ENCODE peak calls at places on chromosomes 4 and X, in four cellular contexts. F is HepG2, L is K562, V is GM12878. R is an unnamed sample.

GRCh38 chr4:184655889-184656869 is 6.6 kb downstream of the PRIMPOL start:
- DNase-seq in L (no peak), F (no peak), V (no peak), R (no peak)

GRCh38 chr4:108219998-108220397 is 51.3 kb upstream of the LEF1 start:
- DNase-seq in L (no peak), V (no peak), F (no peak), R (no peak)

GRCh38 chr4:8599657-8600056 is 7.1 kb downstream of the CPZ start:
- DNase-seq in L (peak; percentile 25), V (no peak), F (no peak), R (no peak)

GRCh38 chrX:24879679-24880078 is 136.1 kb downstream of the ARX start:
- DNase-seq in V (no peak), L (no peak), F (no peak), R (no peak)

GRCh38 chr4:176838611-176839411 is 46.1 kb upstream of the VEGFC start:
- DNase-seq in F (no peak), L (no peak), V (no peak), R (no peak)

GRCh38 chr4:73308286-73308685 is 49.7 kb upstream of the ANKRD17 start:
- DNase-seq in L (no peak), V (no peak), F (peak; percentile 24), R (no peak)

GRCh38 chr4:77120888-77121508 is 36.0 kb upstream of the CCNG2 start:
- DNase-seq in F (peak; percentile 3), V (no peak), L (peak; percentile 11), R (peak; percentile 14)

GRCh38 chrX:72306851-72307645 is 1.3 kb upstream of the CITED1 start:
- DNase-seq in F (peak; percentile 17), V (no peak), L (peak; percentile 35), R (peak; percentile 80)

GRCh38 chrX:111386884-111387283 is 25.1 kb downstream of the DCX start:
- DNase-seq in L (no peak), V (no peak), F (no peak), R (no peak)

GRCh38 chrX:16606142-16606720 is 43.7 kb upstream of the S100G start:
- DNase-seq in V (no peak), F (no peak), L (no peak), R (no peak)

GRCh38 chrX:117645639-117646038 is 471.0 kb downstream of the KLHL13 start:
- DNase-seq in V (no peak), F (no peak), L (no peak), R (no peak)

GRCh38 chr4:56271121-56271520 is 116.2 kb downstream of the AASDH start:
- DNase-seq in L (no peak), V (no peak), F (no peak), R (no peak)

GRCh38 chr4:176920694-176921093 is 128.0 kb upstream of the VEGFC start:
- DNase-seq in F (no peak), V (no peak), L (no peak), R (no peak)

GRCh38 chr4:7960790-7961655 is 21.4 kb upstream of the AFAP1 start:
- DNase-seq in L (no peak), F (no peak), V (peak; percentile 56), R (no peak)

GRCh38 chr4:3201718-3202702 is 46.9 kb upstream of the MSANTD1 start:
- DNase-seq in F (peak; percentile 53), L (no peak), V (peak; percentile 38), R (no peak)

GRCh38 chrX:107894038-107894437 is 68.4 kb downstream of the MID2 start:
- DNase-seq in V (peak; percentile 20), F (peak; percentile 47), L (peak; percentile 36), R (peak; percentile 74)

GRCh38 chrX:11886745-11887144 is 128.7 kb downstream of the MSL3 start:
- DNase-seq in F (no peak), L (no peak), V (no peak), R (no peak)

GRCh38 chr4:108979754-108980153 is 216.9 kb upstream of the ETNPPL start:
- DNase-seq in V (no peak), L (no peak), F (no peak), R (no peak)

GRCh38 chr4:89275587-89275986 is 32.0 kb downstream of the GPRIN3 start:
- DNase-seq in L (no peak), F (no peak), V (no peak), R (no peak)

GRCh38 chr4:71941001-71941400 is 90.8 kb upstream of the NPFFR2 start:
- DNase-seq in L (peak; percentile 13), V (no peak), F (peak; percentile 1), R (peak; percentile 25)

GRCh38 chr4:4667643-4668081 is 125.8 kb upstream of the STX18 start:
- DNase-seq in L (no peak), V (no peak), F (no peak), R (no peak)

GRCh38 chrX:142804085-142804484 is 221.6 kb upstream of the SPANXN4 start:
- DNase-seq in F (no peak), L (no peak), V (no peak), R (peak; percentile 26)

GRCh38 chrX:78384486-78384885 is 57.1 kb upstream of the CYSLTR1 start:
- DNase-seq in F (no peak), L (no peak), V (no peak), R (no peak)

GRCh38 chrX:135923353-135923752 is 29.8 kb downstream of the SAGE1 start:
- DNase-seq in V (no peak), F (no peak), L (no peak), R (peak; percentile 34)

GRCh38 chr4:26175016-26175786 is 145.6 kb upstream of the RBPJ start:
- DNase-seq in V (peak; percentile 53), L (no peak), F (no peak), R (no peak)

GRCh38 chr4:184657144-184657543 is 7.6 kb downstream of the PRIMPOL start:
- DNase-seq in L (no peak), V (no peak), F (no peak), R (no peak)

GRCh38 chr4:91257721-91258120 is 1046.0 kb upstream of the GRID2 start:
- DNase-seq in V (no peak), L (no peak), F (no peak), R (no peak)

GRCh38 chrX:150060406-150060805 is 122.1 kb upstream of the EOLA2 start:
- DNase-seq in L (no peak), F (no peak), V (no peak), R (no peak)

GRCh38 chrX:119826399-119826959 is 26.3 kb downstream of the UPF3B start:
- DNase-seq in F (peak; percentile 76), L (no peak), V (no peak), R (no peak)

GRCh38 chr4:53221832-53222480 is 143.9 kb downstream of the SCFD2 start:
- DNase-seq in L (no peak), V (no peak), F (no peak), R (no peak)

GRCh38 chr4:94758700-94759399 is 1.1 kb downstream of the BMPR1B start:
- DNase-seq in V (no peak), L (no peak), F (no peak), R (peak; percentile 21)

GRCh38 chr4:94762326-94762725 is 4.6 kb downstream of the BMPR1B start:
- DNase-seq in F (no peak), V (no peak), L (no peak), R (no peak)

GRCh38 chr4:94757192-94758140 is at the start of gene BMPR1B:
- DNase-seq in V (no peak), L (no peak), F (no peak), R (peak; percentile 62)

GRCh38 chr4:94759767-94760211 is 2.0 kb downstream of the BMPR1B start:
- DNase-seq in F (no peak), L (no peak), V (no peak), R (no peak)

GRCh38 chr4:94758141-94758699 is 465 bp downstream of the BMPR1B start:
- DNase-seq in F (no peak), V (no peak), L (no peak), R (peak; percentile 51)
- TF ChIP-seq BHLHE40 in F (no peak), V (no peak), L (no peak), R (no peak)

DNA sequence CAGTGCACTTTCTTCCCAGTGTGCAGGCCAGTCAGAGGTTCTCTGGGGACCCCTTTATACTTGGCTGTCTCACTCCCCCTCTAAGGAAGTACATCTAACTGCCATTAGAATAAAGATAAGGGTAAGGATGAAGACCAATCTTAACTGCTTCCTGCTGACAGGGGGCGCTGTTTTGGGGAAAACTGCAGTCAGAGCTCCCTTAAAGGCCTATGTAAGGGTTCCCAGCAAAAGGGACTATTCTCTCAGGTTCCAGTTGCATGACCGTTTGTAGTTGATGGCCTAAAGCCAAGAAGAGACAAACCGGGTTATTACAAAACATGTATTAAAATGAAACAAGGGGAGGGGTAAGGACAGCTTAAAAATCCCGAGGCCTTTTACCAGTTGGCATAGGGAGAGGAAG is 115.6 kb upstream of the SPIN4 start:
- DNase-seq in V (no peak), F (no peak), L (no peak), R (no peak)
- TF ChIP-seq FOXM1 in V (no peak), F (no peak), L (no peak), R (no peak)

GRCh38 chr4:152408514-152409327 is 127.2 kb downstream of the FBXW7 start:
- DNase-seq in L (peak; percentile 17), V (no peak), F (peak; percentile 37), R (peak; percentile 42)
- TF ChIP-seq BHLHE40 in L (no peak), V (no peak), F (no peak), R (no peak)

GRCh38 chrX:44104699-44105098 is 131.5 kb upstream of the NDP start:
- DNase-seq in L (no peak), V (no peak), F (no peak), R (no peak)

GRCh38 chrX:44101300-44101699 is 128.1 kb upstream of the NDP start:
- DNase-seq in F (no peak), L (no peak), V (no peak), R (no peak)

GRCh38 chrX:44106864-44107263 is 133.7 kb upstream of the NDP start:
- DNase-seq in V (no peak), L (no peak), F (no peak), R (no peak)

GRCh38 chrX:44105228-44105913 is 132.2 kb upstream of the NDP start:
- DNase-seq in F (no peak), V (no peak), L (no peak), R (no peak)
- TF ChIP-seq FOXM1 in F (no peak), V (no peak), L (no peak), R (no peak)

DNA sequence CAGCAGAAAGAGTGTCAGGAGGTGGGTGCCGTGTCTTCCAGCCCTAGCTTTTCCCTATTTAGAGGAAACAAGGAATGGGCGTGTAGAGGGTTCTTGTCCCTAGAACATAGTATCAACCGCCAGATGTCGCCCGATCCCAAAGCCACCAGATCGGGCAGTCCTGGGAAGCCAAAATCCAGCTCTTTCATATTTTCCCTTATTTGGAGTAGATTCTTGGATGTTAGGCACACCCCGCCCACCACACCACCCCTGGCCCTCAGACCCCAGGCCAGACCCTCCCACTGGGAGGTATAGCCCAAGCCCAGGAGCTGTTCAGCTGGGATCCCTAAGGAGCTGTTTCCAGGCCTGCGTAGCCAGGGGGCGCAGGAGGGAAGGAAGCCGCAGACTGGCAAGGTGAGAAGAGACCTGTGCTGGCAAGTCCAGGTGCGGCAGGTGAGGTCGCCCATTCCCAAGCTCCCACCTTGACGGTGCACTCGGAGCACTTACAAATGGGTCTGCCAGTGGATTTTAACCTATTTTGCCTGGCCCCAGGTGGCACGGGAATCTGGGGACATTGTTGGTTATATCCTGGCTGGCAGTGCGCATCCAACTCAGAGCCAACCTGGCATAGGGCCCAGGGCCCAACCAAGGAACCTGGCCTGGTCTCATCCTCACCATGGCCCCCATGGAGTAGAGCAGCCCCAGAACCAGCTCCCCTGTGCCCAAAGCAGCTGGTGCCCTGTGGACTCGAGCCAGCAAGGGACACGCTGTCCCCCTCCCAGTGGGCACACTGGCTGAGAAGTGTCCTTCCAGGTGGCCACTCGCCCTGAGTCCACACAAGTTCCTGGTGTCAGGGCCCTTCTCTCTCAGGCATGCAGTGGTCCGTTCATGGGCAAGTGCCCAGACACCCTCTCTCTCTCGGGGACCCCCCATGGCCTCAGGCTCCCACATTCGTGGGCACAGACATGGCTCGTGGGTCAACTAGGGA is 811 bp downstream of the FLNA start:
- DNase-seq in F (peak; percentile 59), V (peak; percentile 5), L (no peak), R (peak; percentile 60)
- TF ChIP-seq BHLHE40 in F (no peak), V (no peak), L (no peak), R (no peak)

GRCh38 chrX:2967998-2968909 is 38.1 kb upstream of the ARSH start:
- DNase-seq in L (no peak), F (no peak), V (no peak), R (no peak)
- TF ChIP-seq FOXM1 in L (no peak), F (no peak), V (no peak), R (no peak)

R was measured in HEK293T.